ENCODE peak calls at places on chromosomes 7 and 10, in eight cellular contexts. J is amygdala, I is C1 segment of cervical spinal cord, H is activated T-cell treated with anti-CD3 and anti-CD28 coated beads for 1 hour, G is NCI-H69, B is neural crest cell, X is iPS-NIHi11, C is PC-3. W is an unnamed sample.
A peak's percentile ranks its signal among the peaks of the same experiment; 100 is the strongest.

GRCh38 chr7:108171164-108171563 is 41.0 kb upstream of the LAMB4 start:
- DNase-seq in J (no peak), I (no peak), H (no peak), G (no peak), B (no peak), X (no peak), C (no peak), W (no peak)

GRCh38 chr7:111138196-111138569 is 47.3 kb downstream of the LRRN3 start:
- DNase-seq in J (no peak), I (no peak), H (no peak), G (peak; percentile 39), B (no peak), X (no peak), C (peak; percentile 58), W (no peak)

GRCh38 chr10:78502208-78502943 is 468.7 kb downstream of the RPS24 start:
- DNase-seq in J (no peak), I (no peak), H (no peak), G (no peak), B (no peak), X (no peak), C (peak; percentile 62), W (no peak)

GRCh38 chr10:6074489-6075301 is 12.5 kb upstream of the IL2RA start:
- DNase-seq in J (no peak), I (no peak), H (no peak), G (no peak), B (no peak), X (no peak), C (peak; percentile 55), W (no peak)

GRCh38 chr7:25852249-25852994 is 299.6 kb upstream of the NFE2L3 start:
- DNase-seq in J (no peak), I (no peak), H (no peak), G (peak; percentile 74), B (peak; percentile 75), X (no peak), C (no peak), W (no peak)

GRCh38 chr7:1678070-1678543 is 8.0 kb downstream of the ELFN1 start:
- DNase-seq in J (no peak), I (no peak), H (no peak), G (no peak), B (no peak), X (peak; percentile 6), C (no peak), W (no peak)

GRCh38 chr7:158236400-158236799 is 351.2 kb downstream of the PTPRN2 start:
- DNase-seq in J (no peak), I (no peak), H (no peak), G (no peak), B (no peak), X (no peak), C (no peak), W (no peak)

GRCh38 chr10:99394761-99395386 is 35.5 kb downstream of the GOT1 start:
- DNase-seq in J (no peak), I (no peak), H (no peak), G (peak; percentile 70), B (no peak), X (peak; percentile 37), C (peak; percentile 81), W (no peak)

GRCh38 chr7:103637080-103637479 is 191.1 kb upstream of the SLC26A5 start:
- DNase-seq in J (no peak), I (no peak), H (no peak), G (no peak), B (no peak), X (no peak), C (peak; percentile 88), W (peak; percentile 21)

GRCh38 chr7:29510028-29510427 is 53.6 kb upstream of the PRR15 start:
- DNase-seq in J (no peak), I (no peak), H (no peak), G (no peak), B (no peak), X (no peak), C (no peak), W (no peak)

GRCh38 chr10:98427011-98427515 is 12.1 kb upstream of the PYROXD2 start:
- DNase-seq in J (no peak), I (no peak), H (no peak), G (no peak), B (no peak), X (no peak), C (no peak), W (no peak)

GRCh38 chr7:44225566-44226395 is 25.0 kb downstream of the YKT6 start:
- DNase-seq in J (no peak), I (no peak), H (no peak), G (peak; percentile 85), B (no peak), X (no peak), C (no peak), W (no peak)

GRCh38 chr7:157047148-157047547 is 36.7 kb upstream of the MNX1 start:
- DNase-seq in J (no peak), I (no peak), H (no peak), G (no peak), B (no peak), X (no peak), C (peak; percentile 60), W (no peak)

GRCh38 chr7:151897201-151897711 is 20.3 kb upstream of the PRKAG2 start:
- DNase-seq in J (no peak), I (no peak), H (no peak), G (peak; percentile 45), B (no peak), X (peak; percentile 53), C (peak; percentile 16), W (no peak)

GRCh38 chr10:93656155-93656554 is 43.8 kb downstream of the PDE6C start:
- DNase-seq in J (no peak), I (no peak), H (no peak), G (no peak), B (no peak), X (no peak), C (peak; percentile 33), W (no peak)

GRCh38 chr7:46559194-46559576 is 638.1 kb upstream of the IGFBP3 start:
- DNase-seq in J (no peak), I (no peak), H (no peak), G (no peak), B (no peak), X (no peak), C (peak; percentile 70), W (no peak)

W was measured in GOT3.